ENCODE peak calls at places on chromosomes 12 and 14, in four cellular contexts. B is GM12891, E is GM12892, A is IMR-90. L is an unnamed sample.
A peak's percentile ranks its signal among the peaks of the same experiment; 100 is the strongest.

GRCh38 chr14:53411110-53411509 is 258.0 kb upstream of the DDHD1 start:
- DNase-seq in A (peak; percentile 94), B (no peak), E (no peak), L (no peak)

GRCh38 chr14:75578786-75579781 is 664 bp downstream of the FLVCR2 start:
- DNase-seq in B (no peak), E (no peak), A (peak; percentile 31), L (no peak)

GRCh38 chr14:31265701-31266398 is 58.3 kb upstream of the HECTD1 start:
- DNase-seq in B (no peak), A (peak; percentile 30), E (no peak), L (no peak)

GRCh38 chr12:105899589-105899988 is 239.2 kb downstream of the NUAK1 start:
- DNase-seq in A (no peak), E (no peak), B (no peak), L (no peak)

GRCh38 chr14:79967001-79967400 is 244.3 kb downstream of the DIO2 start:
- DNase-seq in B (no peak), E (no peak), A (peak; percentile 74), L (no peak)

GRCh38 chr12:116837082-116837481 is 44.2 kb downstream of the HRK start:
- DNase-seq in E (no peak), A (no peak), B (no peak), L (no peak)

GRCh38 chr12:108801736-108802665 is 55.4 kb downstream of the SSH1 start:
- DNase-seq in B (no peak), A (peak; percentile 83), E (no peak), L (no peak)

GRCh38 chr12:104486943-104487819 is 30.4 kb downstream of the CHST11 start:
- DNase-seq in A (no peak), E (no peak), B (no peak), L (no peak)

GRCh38 chr12:94676011-94676709 is 25.8 kb upstream of the TMCC3 start:
- DNase-seq in E (no peak), B (no peak), A (no peak), L (no peak)

GRCh38 chr14:45290547-45290946 is 37.5 kb upstream of the MIS18BP1 start:
- DNase-seq in A (no peak), E (no peak), B (no peak), L (no peak)
- TF ChIP-seq POLR2A in A (no peak), E (no peak), B (no peak), L (no peak)

GRCh38 chr12:53326460-53327185 is 5.2 kb upstream of the AAAS start:
- DNase-seq in B (no peak), A (no peak), E (no peak), L (no peak)

GRCh38 chr12:53324113-53324778 is 2.8 kb upstream of the AAAS start:
- DNase-seq in A (no peak), E (no peak), B (peak; percentile 44), L (no peak)

GRCh38 chr12:53327435-53328042 is 6.1 kb upstream of the AAAS start:
- DNase-seq in A (no peak), B (no peak), E (no peak), L (no peak)

GRCh38 chr12:53325539-53326061 is 4.2 kb upstream of the AAAS start:
- DNase-seq in E (no peak), B (peak; percentile 42), A (no peak), L (no peak)

DNA sequence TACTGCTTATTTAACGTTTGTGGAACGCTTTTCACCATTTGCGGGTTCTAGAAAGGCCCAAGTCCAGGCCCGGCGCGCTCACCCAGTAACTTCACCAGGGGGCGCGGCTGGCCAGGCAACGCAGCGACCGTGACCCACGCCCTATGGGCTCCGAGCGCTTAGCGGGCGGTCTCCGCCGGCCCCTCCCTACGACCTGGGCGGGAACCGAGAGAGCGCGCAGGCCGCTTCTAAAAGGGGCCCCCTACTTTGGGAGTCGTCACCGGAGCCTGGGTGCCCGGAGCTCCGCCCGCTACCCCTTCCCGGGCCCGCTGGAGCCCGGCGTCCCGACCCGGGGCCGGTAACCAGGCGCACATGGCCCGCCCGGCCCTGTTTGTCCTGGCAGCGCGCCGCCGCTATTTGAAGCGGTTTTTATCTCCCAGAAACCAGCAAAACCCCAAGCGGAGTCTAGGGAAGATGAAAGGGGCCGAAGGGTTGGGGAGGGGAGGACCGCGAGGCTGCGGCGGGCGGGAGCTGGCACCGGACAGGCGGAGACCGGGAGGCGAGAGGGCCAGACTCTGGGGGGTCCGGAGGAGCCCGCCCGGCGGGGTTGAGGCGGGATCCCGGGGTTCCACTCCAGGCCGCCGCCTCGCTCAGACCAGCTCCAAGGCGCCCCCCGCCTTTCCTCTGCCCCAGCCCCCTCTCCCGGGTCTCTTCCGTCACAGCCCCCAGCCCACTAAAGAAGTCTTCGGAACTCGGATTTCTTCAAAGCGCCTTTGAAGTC is 3.5 kb upstream of the AAAS start:
- DNase-seq in E (peak; percentile 94), A (peak; percentile 84), B (peak; percentile 91), L (peak; percentile 95)
- TF ChIP-seq POLR2A in E (peak; percentile 30), A (peak; percentile 49), B (no peak), L (peak; percentile 57)

DNA sequence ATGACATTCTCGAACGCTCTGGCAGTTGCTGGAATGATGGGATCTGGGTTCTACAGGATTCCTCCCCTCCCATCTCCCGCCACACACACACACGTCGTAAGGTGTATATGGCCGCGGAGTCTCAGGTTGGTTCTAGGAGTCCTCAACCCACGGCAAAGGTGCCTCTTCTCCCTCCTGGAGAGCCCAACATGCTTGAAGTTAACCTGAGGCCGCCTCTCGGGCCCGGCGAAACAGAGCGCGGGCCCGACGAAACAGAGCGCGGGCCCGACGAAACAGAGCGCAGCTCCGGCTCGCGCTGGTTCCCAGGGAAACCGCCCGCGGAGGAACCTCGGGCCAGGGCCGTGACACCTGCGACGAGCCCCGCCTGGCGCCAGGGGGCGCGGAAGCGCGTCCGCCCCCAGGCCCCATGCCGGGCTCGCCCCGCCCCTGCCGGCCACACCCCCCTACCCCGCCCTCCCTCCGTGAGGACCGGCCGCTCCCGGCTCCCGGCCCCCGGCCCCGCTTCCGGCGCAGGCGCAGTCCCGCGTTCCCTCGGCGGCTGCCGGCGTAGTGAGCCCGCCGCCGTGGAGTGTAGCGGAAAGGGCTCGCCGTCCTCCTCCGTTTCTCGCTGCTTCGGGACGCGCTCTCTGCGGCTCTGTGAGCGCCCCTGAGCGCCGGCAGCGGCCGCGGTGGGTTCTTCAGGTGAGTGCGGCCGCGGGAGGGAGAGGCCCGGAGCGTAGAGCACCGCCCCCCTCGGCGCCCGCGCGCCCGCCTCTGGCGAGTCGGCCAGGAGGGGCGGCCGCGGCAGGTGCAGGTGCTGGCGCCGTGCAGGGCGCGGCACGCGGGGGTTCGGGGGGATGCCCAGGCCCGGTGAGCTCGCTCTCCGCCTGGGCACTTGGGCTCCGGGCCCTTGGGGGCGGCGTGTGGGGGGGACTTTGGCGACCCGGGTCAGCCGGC is at the start of gene RAB3IP:
- DNase-seq in A (peak; percentile 61), E (peak; percentile 84), B (peak; percentile 89), L (peak; percentile 91)
- TF ChIP-seq POLR2A in A (no peak), E (peak; percentile 37), B (no peak), L (peak; percentile 50)

GRCh38 chr12:67647251-67647546 is 1.3 kb upstream of the DYRK2 start:
- DNase-seq in E (no peak), B (no peak), A (no peak), L (no peak)

GRCh38 chr12:67646775-67647174 is 1.8 kb upstream of the DYRK2 start:
- DNase-seq in B (no peak), A (no peak), E (no peak), L (no peak)

GRCh38 chr12:67648306-67649164 is at the start of gene DYRK2:
- DNase-seq in A (peak; percentile 74), E (peak; percentile 71), B (peak; percentile 78), L (peak; percentile 72)

GRCh38 chr12:67649165-67650126 is 901 bp downstream of the DYRK2 start:
- DNase-seq in A (no peak), E (peak; percentile 38), B (peak; percentile 35), L (peak; percentile 19)

DNA sequence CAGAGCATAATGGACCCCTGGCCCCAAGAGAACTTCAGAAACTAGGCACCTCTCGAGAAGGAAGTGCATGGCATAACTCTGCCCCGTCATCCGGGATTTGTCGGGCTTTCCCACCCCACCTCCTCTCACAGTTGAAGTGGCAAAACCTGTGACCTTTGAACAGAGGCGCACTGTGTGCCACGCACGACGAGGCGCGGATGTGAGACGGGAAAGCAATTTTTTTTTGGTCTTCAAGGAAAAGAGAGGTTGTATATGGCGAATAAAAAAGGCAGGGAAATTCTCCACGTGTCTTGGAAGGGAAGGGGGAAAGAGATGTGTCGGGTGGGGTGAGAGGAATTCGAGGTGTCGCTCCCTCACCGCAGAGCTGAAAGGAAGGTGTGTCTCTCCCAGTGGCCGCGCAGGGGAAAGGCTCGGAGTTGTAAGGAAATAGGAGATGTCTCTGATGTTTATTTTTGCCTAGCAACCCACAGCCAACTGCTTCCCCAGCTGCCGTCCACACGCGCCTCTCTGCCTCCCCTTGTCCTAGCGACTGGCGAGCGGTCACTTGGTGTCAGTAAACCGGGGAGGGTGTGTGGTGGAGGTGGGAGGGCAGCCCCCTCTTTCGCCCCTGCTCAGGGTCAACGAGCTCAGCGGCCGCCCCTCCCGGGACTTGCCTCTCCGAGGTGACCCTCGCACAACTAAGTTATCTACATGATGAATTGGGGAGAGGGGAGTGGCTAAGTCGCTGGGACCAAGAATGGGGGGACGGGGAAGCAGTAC is 819 bp upstream of the DYRK2 start:
- DNase-seq in A (peak; percentile 88), E (peak; percentile 42), B (peak; percentile 35), L (peak; percentile 86)
- TF ChIP-seq POLR2A in A (peak; percentile 68), E (no peak), B (no peak), L (peak; percentile 16)

GRCh38 chr12:51311389-51311788 is 12.6 kb downstream of the BIN2 start:
- DNase-seq in B (no peak), E (no peak), A (no peak), L (no peak)

GRCh38 chr12:51307655-51308593 is 16.1 kb downstream of the BIN2 start:
- DNase-seq in B (no peak), A (peak; percentile 87), E (no peak), L (peak; percentile 67)
- TF ChIP-seq POLR2A in B (no peak), A (no peak), E (no peak), L (no peak)

DNA sequence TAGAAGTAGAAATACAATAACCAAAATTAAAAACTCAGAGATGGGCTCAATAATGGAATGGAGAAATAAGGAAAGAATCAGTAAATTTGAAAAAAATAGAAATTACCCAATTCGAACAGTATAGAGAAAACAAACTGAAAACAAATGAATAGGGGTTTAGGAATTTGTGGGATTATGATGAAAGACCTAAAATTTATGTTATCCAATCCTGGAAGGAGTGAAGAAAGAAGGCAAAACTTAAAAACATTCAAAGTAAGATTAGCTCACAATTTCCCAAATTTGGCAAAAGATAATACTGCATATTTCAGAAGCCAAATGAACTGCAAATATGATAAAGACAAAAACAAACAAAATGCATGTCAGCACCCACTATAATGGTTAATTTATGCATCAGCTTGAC is 177.1 kb downstream of the CCDC91 start:
- DNase-seq in B (no peak), E (no peak), A (no peak), L (no peak)
- TF ChIP-seq POLR2A in B (no peak), E (no peak), A (no peak), L (no peak)

GRCh38 chr12:121799842-121800693 is 3.7 kb upstream of the SETD1B start:
- DNase-seq in B (peak; percentile 79), E (peak; percentile 78), A (peak; percentile 84), L (peak; percentile 97)
- TF ChIP-seq POLR2A in B (peak; percentile 51), E (peak; percentile 40), A (no peak), L (no peak)